ENCODE peak calls at places on chromosome 10, in nine cellular contexts. B, G, S, I, C, H, J, R and P are unnamed samples.

GRCh38 chr10:69633673-69634635 is 3.9 kb downstream of the FAM241B start:
- DNase-seq in B (no peak), G (no peak), S (no peak), I (peak; percentile 15), C (no peak), H (no peak), J (no peak), R (no peak), P (no peak)

GRCh38 chr10:127133672-127134500 is 62.5 kb downstream of the INSYN2A start:
- DNase-seq in B (no peak), G (no peak), S (no peak), I (no peak), C (no peak), H (no peak), J (no peak), R (no peak), P (no peak)

GRCh38 chr10:3761111-3761686 is 23.8 kb downstream of the KLF6 start:
- DNase-seq in B (no peak), G (no peak), S (no peak), I (peak; percentile 58), C (no peak), H (no peak), J (no peak), R (no peak), P (peak; percentile 51)

GRCh38 chr10:44696496-44696895 is 214.6 kb upstream of the TMEM72 start:
- DNase-seq in B (no peak), G (peak; percentile 88), S (no peak), I (no peak), C (peak; percentile 90), H (no peak), J (peak; percentile 78), R (no peak), P (no peak)

GRCh38 chr10:128570596-128570995 is 444.4 kb upstream of the MKI67 start:
- DNase-seq in B (no peak), G (no peak), S (no peak), I (no peak), C (no peak), H (no peak), J (no peak), R (no peak), P (no peak)

GRCh38 chr10:7054915-7055314 is 355.9 kb downstream of the SFMBT2 start:
- DNase-seq in B (no peak), G (no peak), S (no peak), I (no peak), C (no peak), H (no peak), J (no peak), R (no peak), P (no peak)

GRCh38 chr10:49139866-49140195 is 6.0 kb upstream of the FAM170B start:
- DNase-seq in B (no peak), G (peak; percentile 92), S (no peak), I (no peak), C (peak; percentile 83), H (no peak), J (peak; percentile 95), R (no peak), P (no peak)

GRCh38 chr10:102776779-102777417 is 33.1 kb downstream of the WBP1L start:
- DNase-seq in B (no peak), G (peak; percentile 96), S (no peak), I (no peak), C (peak; percentile 96), H (no peak), J (peak; percentile 93), R (no peak), P (no peak)

GRCh38 chr10:7412482-7413251 is 1.8 kb upstream of the SFMBT2 start:
- DNase-seq in B (no peak), G (no peak), S (no peak), I (peak; percentile 55), C (no peak), H (no peak), J (no peak), R (no peak), P (peak; percentile 39)

GRCh38 chr10:115914475-115914874 is 358.5 kb downstream of the GFRA1 start:
- DNase-seq in B (no peak), G (no peak), S (no peak), I (no peak), C (no peak), H (no peak), J (no peak), R (no peak), P (no peak)

GRCh38 chr10:13865758-13866491 is 279.2 kb downstream of the PRPF18 start:
- DNase-seq in B (no peak), G (peak; percentile 54), S (no peak), I (no peak), C (peak; percentile 67), H (no peak), J (peak; percentile 78), R (no peak), P (no peak)

GRCh38 chr10:33507662-33508425 is 173.4 kb upstream of the NRP1 start:
- DNase-seq in B (no peak), G (no peak), S (no peak), I (no peak), C (no peak), H (no peak), J (no peak), R (no peak), P (no peak)

GRCh38 chr10:45155784-45156183 is 155.1 kb downstream of the ZNF22 start:
- DNase-seq in B (no peak), G (no peak), S (no peak), I (no peak), C (no peak), H (no peak), J (no peak), R (no peak), P (no peak)

GRCh38 chr10:70494966-70495365 is 16.4 kb downstream of the PALD1 start:
- DNase-seq in B (no peak), G (peak; percentile 38), S (no peak), I (no peak), C (no peak), H (no peak), J (no peak), R (no peak), P (no peak)

GRCh38 chr10:124597677-124598165 is 136.1 kb downstream of the LHPP start:
- DNase-seq in B (no peak), G (no peak), S (no peak), I (no peak), C (no peak), H (no peak), J (no peak), R (no peak), P (no peak)

GRCh38 chr10:29530112-29530976 is 104.4 kb downstream of the SVIL start:
- DNase-seq in B (no peak), G (no peak), S (no peak), I (no peak), C (no peak), H (no peak), J (no peak), R (no peak), P (no peak)

GRCh38 chr10:47167591-47167990 is 132.4 kb upstream of the GDF10 start:
- DNase-seq in B (no peak), G (no peak), S (no peak), I (no peak), C (peak; percentile 28), H (no peak), J (no peak), R (no peak), P (no peak)

GRCh38 chr10:53839437-53840039 is 961.5 kb downstream of the PCDH15 start:
- DNase-seq in B (no peak), G (no peak), S (no peak), I (no peak), C (peak; percentile 19), H (no peak), J (no peak), R (peak; percentile 2), P (no peak)

GRCh38 chr10:71225291-71226058 is 13.1 kb downstream of the UNC5B start:
- DNase-seq in B (no peak), G (no peak), S (no peak), I (no peak), C (no peak), H (no peak), J (no peak), R (no peak), P (no peak)

GRCh38 chr10:123995461-123996131 is 97.8 kb downstream of the CHST15 start:
- DNase-seq in B (no peak), G (peak; percentile 83), S (peak; percentile 51), I (peak; percentile 74), C (peak; percentile 87), H (no peak), J (peak; percentile 90), R (peak; percentile 0), P (peak; percentile 69)

GRCh38 chr10:48694371-48695030 is 9.8 kb downstream of the WDFY4 start:
- DNase-seq in B (no peak), G (no peak), S (no peak), I (no peak), C (no peak), H (no peak), J (no peak), R (no peak), P (no peak)

GRCh38 chr10:72276421-72277339 is 3.0 kb downstream of the DDIT4 start:
- DNase-seq in B (no peak), G (no peak), S (no peak), I (no peak), C (peak; percentile 86), H (no peak), J (no peak), R (peak; percentile 26), P (no peak)

GRCh38 chr10:73897693-73898092 is 13.2 kb upstream of the PLAU start:
- DNase-seq in B (no peak), G (no peak), S (no peak), I (no peak), C (no peak), H (no peak), J (no peak), R (no peak), P (no peak)